ENCODE peak calls at places on chromosomes 2 and 18, in five cellular contexts. F is cardiac fibroblast; T is HFF-Myc; Q is CD8-positive, alpha-beta memory T cell; N is colonic mucosa. D is an unnamed sample.

GRCh38 chr2:154029504-154029903 is 157.8 kb downstream of the GALNT13 start:
- DNase-seq in Q (no peak), F (no peak), N (no peak), T (no peak), D (no peak)

GRCh38 chr2:21814588-21815192 is 690.9 kb downstream of the TDRD15 start:
- DNase-seq in T (no peak), F (no peak), Q (no peak), N (no peak), D (no peak)

GRCh38 chr2:219525533-219526232 is 11.4 kb downstream of the ASIC4 start:
- DNase-seq in T (no peak), F (peak; percentile 50), Q (no peak), N (no peak), D (no peak)

GRCh38 chr2:166042768-166043390 is 84.9 kb downstream of the SCN1A start:
- DNase-seq in F (no peak), Q (no peak), N (no peak), T (no peak), D (no peak)

GRCh38 chr2:152542344-152542994 is 174.8 kb downstream of the PRPF40A start:
- DNase-seq in F (no peak), Q (no peak), N (peak; percentile 20), T (no peak), D (no peak)

GRCh38 chr2:216918088-216918680 is 58.3 kb upstream of the TNP1 start:
- DNase-seq in Q (no peak), T (peak; percentile 52), N (no peak), F (peak; percentile 28), D (peak; percentile 8)

GRCh38 chr2:61898810-61899209 is 6.7 kb upstream of the COMMD1 start:
- DNase-seq in N (no peak), F (peak; percentile 44), T (no peak), Q (no peak), D (no peak)

GRCh38 chr2:175743020-175743419 is 259.0 kb downstream of the LNPK start:
- DNase-seq in T (no peak), Q (no peak), F (no peak), N (no peak), D (no peak)

GRCh38 chr2:55231546-55232083 is 478 bp downstream of the CLHC1 start:
- DNase-seq in Q (no peak), T (no peak), F (peak; percentile 43), N (no peak), D (no peak)

GRCh38 chr2:190766581-190766980 is 114.0 kb upstream of the GLS start:
- DNase-seq in N (no peak), T (no peak), F (no peak), Q (no peak), D (no peak)

GRCh38 chr2:229257980-229258379 is 13.1 kb downstream of the PID1 start:
- DNase-seq in N (no peak), T (no peak), F (no peak), Q (no peak), D (no peak)

GRCh38 chr18:44392933-44393332 is 287.8 kb upstream of the SETBP1 start:
- DNase-seq in T (no peak), N (no peak), Q (no peak), F (no peak), D (no peak)

GRCh38 chr2:134692461-134692860 is 26.3 kb downstream of the TMEM163 start:
- DNase-seq in Q (no peak), N (no peak), T (no peak), F (no peak), D (no peak)

GRCh38 chr2:7703048-7703447 is 785.8 kb downstream of the RNF144A start:
- DNase-seq in N (no peak), F (no peak), T (no peak), Q (no peak), D (no peak)

GRCh38 chr2:138867341-138867740 is 87.2 kb upstream of the NXPH2 start:
- DNase-seq in N (no peak), F (no peak), Q (no peak), T (no peak), D (no peak)

GRCh38 chr2:110645616-110646015 is 32.2 kb downstream of the BUB1 start:
- DNase-seq in T (no peak), F (no peak), N (no peak), Q (no peak), D (no peak)

GRCh38 chr2:163736433-163737168 is 793 bp upstream of the FIGN start:
- DNase-seq in Q (no peak), N (peak; percentile 19), F (peak; percentile 46), T (no peak), D (no peak)

GRCh38 chr2:218393750-218394290 is 5.8 kb upstream of the CTDSP1 start:
- DNase-seq in F (no peak), T (no peak), Q (peak; percentile 60), N (peak; percentile 72), D (no peak)

GRCh38 chr2:240820607-240821428 is 799 bp upstream of the KIF1A start:
- DNase-seq in F (no peak), Q (no peak), T (no peak), N (no peak), D (no peak)

GRCh38 chr2:48519608-48520007 is 10.3 kb upstream of the STON1 start:
- DNase-seq in T (no peak), F (no peak), N (no peak), Q (no peak), D (no peak)

GRCh38 chr2:26503238-26503880 is 25.4 kb upstream of the OTOF start:
- DNase-seq in N (peak; percentile 88), T (peak; percentile 24), F (peak; percentile 45), Q (peak; percentile 81), D (no peak)
- H3K4me3 ChIP-seq in N (peak overlapping the region; percentile 36), T (peak overlapping the region; percentile 30), F (peak overlapping the region; percentile 34), Q (peak overlapping the region; percentile 47), D (peak overlapping the region; percentile 17)

DNA sequence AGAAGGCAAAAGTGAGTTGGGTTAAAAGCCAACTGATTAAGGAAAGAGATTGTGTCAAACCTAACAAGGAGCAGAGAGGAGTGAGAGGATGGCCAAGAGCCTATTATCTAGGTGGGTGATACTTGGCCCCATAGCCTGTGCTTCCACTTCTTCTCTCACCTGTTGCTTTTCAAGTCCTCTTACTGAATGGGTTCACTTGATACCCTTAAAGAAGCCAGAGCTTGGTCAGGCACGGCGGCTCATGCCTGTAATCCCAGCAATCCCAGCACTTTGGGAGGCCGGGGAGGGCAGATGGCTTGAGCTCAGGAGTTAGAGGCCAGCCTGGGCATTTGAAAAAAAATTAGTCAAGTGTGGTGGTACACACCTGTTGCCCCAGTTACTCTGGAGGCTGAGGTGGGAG is 28.6 kb upstream of the ME2 start:
- DNase-seq in F (no peak), Q (no peak), T (no peak), N (no peak), D (no peak)
- H3K4me3 ChIP-seq in F (no peak overlapping the region), Q (no peak overlapping the region), T (no peak overlapping the region), N (no peak overlapping the region), D (no peak overlapping the region)

GRCh38 chr2:157838442-157839161 is 37.5 kb downstream of the ACVR1 start:
- DNase-seq in N (peak; percentile 34), Q (no peak), T (peak; percentile 71), F (peak; percentile 68), D (no peak)
- H3K4me3 ChIP-seq in N (no peak overlapping the region), Q (no peak overlapping the region), T (peak overlapping the region; percentile 15), F (peak overlapping the region; percentile 40), D (no peak overlapping the region)

GRCh38 chr2:169840747-169841142 is 13.5 kb downstream of the UBR3 start:
- DNase-seq in T (no peak), F (no peak), N (no peak), Q (no peak), D (no peak)

GRCh38 chr2:169838743-169839489 is 11.7 kb downstream of the UBR3 start:
- DNase-seq in T (no peak), F (no peak), N (no peak), Q (no peak), D (no peak)

GRCh38 chr2:169834401-169834800 is 7.1 kb downstream of the UBR3 start:
- DNase-seq in T (no peak), Q (no peak), F (no peak), N (no peak), D (no peak)

GRCh38 chr2:169845016-169845415 is 17.8 kb downstream of the UBR3 start:
- DNase-seq in F (no peak), N (no peak), T (no peak), Q (no peak), D (no peak)

GRCh38 chr2:169839954-169840746 is 12.9 kb downstream of the UBR3 start:
- DNase-seq in N (no peak), Q (no peak), T (no peak), F (peak; percentile 85), D (no peak)
- H3K4me3 ChIP-seq in N (no peak overlapping the region), Q (no peak overlapping the region), T (no peak overlapping the region), F (no peak overlapping the region), D (no peak overlapping the region)

DNA sequence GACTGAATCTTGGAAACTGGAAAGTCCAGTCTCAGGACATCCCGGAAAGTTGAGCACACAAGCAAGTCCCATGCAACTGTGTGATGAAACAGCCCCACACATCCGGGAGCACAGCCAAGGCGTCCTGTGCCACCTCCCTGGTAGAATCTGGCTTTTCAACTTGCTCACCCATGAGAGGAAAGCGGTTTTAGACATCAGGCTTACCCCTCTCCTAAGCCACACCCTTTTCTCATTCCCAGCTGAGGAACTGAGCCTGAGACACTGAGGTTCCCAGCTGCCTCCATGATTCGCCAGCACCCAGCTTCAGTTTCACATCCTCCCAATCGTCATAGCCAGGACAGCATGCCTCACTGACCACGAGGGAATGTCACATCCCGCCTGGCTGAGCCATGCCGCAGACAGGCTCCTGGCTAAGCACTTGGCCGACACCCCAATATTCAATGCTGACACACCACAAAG is 60.3 kb downstream of the STEAP3 start:
- DNase-seq in N (no peak), Q (no peak), T (peak; percentile 24), F (peak; percentile 48), D (peak; percentile 65)
- H3K4me3 ChIP-seq in N (no peak overlapping the region), Q (no peak overlapping the region), T (no peak overlapping the region), F (no peak overlapping the region), D (no peak overlapping the region)

GRCh38 chr18:48833701-48834394 is 116.9 kb downstream of the SMAD7 start:
- DNase-seq in Q (peak; percentile 81), N (no peak), T (no peak), F (no peak), D (no peak)

GRCh38 chr18:48835745-48836191 is 115.0 kb downstream of the SMAD7 start:
- DNase-seq in Q (peak; percentile 30), N (no peak), F (no peak), T (no peak), D (no peak)

GRCh38 chr18:48832961-48833700 is 117.6 kb downstream of the SMAD7 start:
- DNase-seq in T (peak; percentile 76), F (peak; percentile 81), N (peak; percentile 56), Q (peak; percentile 45), D (no peak)

GRCh38 chr18:48835119-48835518 is 115.6 kb downstream of the SMAD7 start:
- DNase-seq in T (no peak), F (no peak), N (no peak), Q (peak; percentile 34), D (no peak)

DNA sequence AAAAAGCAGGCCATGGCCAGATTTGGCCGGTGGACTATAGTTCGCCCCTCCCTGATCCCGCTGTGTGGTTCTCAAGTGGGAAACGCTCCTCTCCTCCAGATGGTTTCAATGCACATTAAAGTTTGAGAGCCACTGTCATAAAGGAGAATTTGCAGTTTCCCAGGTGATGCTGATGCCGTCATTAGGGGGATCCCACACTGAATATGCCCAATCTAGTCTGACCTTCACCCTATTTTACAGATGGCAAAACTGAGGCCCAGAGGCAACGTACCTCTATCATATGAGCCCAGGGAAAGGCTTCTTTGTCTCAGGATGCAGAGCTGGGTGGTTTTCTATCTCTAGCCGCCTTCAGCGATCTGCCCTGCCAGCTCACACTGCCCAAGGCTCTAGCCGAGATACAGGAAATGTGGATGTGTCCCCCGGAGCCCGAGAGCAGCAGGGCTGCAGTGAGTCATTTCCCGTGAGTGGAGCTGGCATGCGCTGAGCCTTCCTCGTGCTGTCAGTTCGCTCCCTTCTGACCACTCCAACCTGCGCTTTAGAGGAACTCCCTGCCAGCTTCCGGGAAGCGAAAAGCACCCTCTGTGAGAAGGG is 116.2 kb downstream of the SMAD7 start:
- DNase-seq in Q (peak; percentile 85), N (peak; percentile 59), F (peak; percentile 93), T (peak; percentile 91), D (peak; percentile 86)
- H3K4me3 ChIP-seq in Q (peak overlapping the region; percentile 54), N (no peak overlapping the region), F (peak overlapping the region; percentile 11), T (no peak overlapping the region), D (peak overlapping the region; percentile 10)

D was measured in AG09309.